ENCODE peak calls at places on chromosomes 6 and 20, in eight cellular contexts. One of them, this sample, is unnamed.

GRCh38 chr6:5083813-5084191 is 1.3 kb upstream of the PPP1R3G start:
- DNase-seq in fibroblast of the conjunctiva: no peak
- DNase-seq in psoas muscle: no peak
- DNase-seq in retina: no peak
- DNase-seq in activated CD4-positive, alpha-beta T cell treated with anti-CD3 and anti-CD28 coated beads for 1 hour: no peak
- DNase-seq in EL: no peak
- DNase-seq in heart left ventricle: no peak
- DNase-seq in iris pigment epithelial cell: no peak
- DNase-seq in this sample: no peak

GRCh38 chr6:72640622-72640930 is 18.7 kb downstream of the KCNQ5 start:
- DNase-seq in fibroblast of the conjunctiva: no peak
- DNase-seq in psoas muscle: no peak
- DNase-seq in retina: no peak
- DNase-seq in activated CD4-positive, alpha-beta T cell treated with anti-CD3 and anti-CD28 coated beads for 1 hour: no peak
- DNase-seq in EL: no peak
- DNase-seq in heart left ventricle: no peak
- DNase-seq in iris pigment epithelial cell: no peak
- DNase-seq in this sample: no peak

GRCh38 chr20:48812600-48813445 is 15.0 kb downstream of the PREX1 start:
- DNase-seq in fibroblast of the conjunctiva: no peak
- DNase-seq in psoas muscle: no peak
- DNase-seq in retina: no peak
- DNase-seq in activated CD4-positive, alpha-beta T cell treated with anti-CD3 and anti-CD28 coated beads for 1 hour: no peak
- DNase-seq in EL: no peak
- DNase-seq in heart left ventricle: no peak
- DNase-seq in iris pigment epithelial cell: no peak
- DNase-seq in this sample: no peak

GRCh38 chr6:107665386-107665785 is 158.7 kb downstream of the SCML4 start:
- DNase-seq in fibroblast of the conjunctiva: no peak
- DNase-seq in psoas muscle: no peak
- DNase-seq in retina: no peak
- DNase-seq in activated CD4-positive, alpha-beta T cell treated with anti-CD3 and anti-CD28 coated beads for 1 hour: no peak
- DNase-seq in EL: peak
- DNase-seq in heart left ventricle: no peak
- DNase-seq in iris pigment epithelial cell: peak
- DNase-seq in this sample: no peak

GRCh38 chr20:1469925-1470571 is 3.4 kb upstream of the NSFL1C start:
- DNase-seq in fibroblast of the conjunctiva: peak
- DNase-seq in psoas muscle: peak
- DNase-seq in retina: peak
- DNase-seq in activated CD4-positive, alpha-beta T cell treated with anti-CD3 and anti-CD28 coated beads for 1 hour: no peak
- DNase-seq in EL: peak
- DNase-seq in heart left ventricle: peak
- DNase-seq in iris pigment epithelial cell: peak
- DNase-seq in this sample: peak

GRCh38 chr6:18551228-18551627 is 164.1 kb downstream of the RNF144B start:
- DNase-seq in fibroblast of the conjunctiva: peak
- DNase-seq in psoas muscle: no peak
- DNase-seq in retina: no peak
- DNase-seq in activated CD4-positive, alpha-beta T cell treated with anti-CD3 and anti-CD28 coated beads for 1 hour: no peak
- DNase-seq in EL: peak
- DNase-seq in heart left ventricle: no peak
- DNase-seq in iris pigment epithelial cell: peak
- DNase-seq in this sample: no peak

GRCh38 chr6:156961282-156961892 is 184.2 kb downstream of the ARID1B start:
- DNase-seq in fibroblast of the conjunctiva: no peak
- DNase-seq in psoas muscle: no peak
- DNase-seq in retina: no peak
- DNase-seq in activated CD4-positive, alpha-beta T cell treated with anti-CD3 and anti-CD28 coated beads for 1 hour: no peak
- DNase-seq in EL: no peak
- DNase-seq in heart left ventricle: no peak
- DNase-seq in iris pigment epithelial cell: no peak
- DNase-seq in this sample: no peak

GRCh38 chr6:146595981-146596731 is 2.6 kb upstream of the ADGB start:
- DNase-seq in fibroblast of the conjunctiva: no peak
- DNase-seq in psoas muscle: no peak
- DNase-seq in retina: no peak
- DNase-seq in activated CD4-positive, alpha-beta T cell treated with anti-CD3 and anti-CD28 coated beads for 1 hour: no peak
- DNase-seq in EL: no peak
- DNase-seq in heart left ventricle: peak
- DNase-seq in iris pigment epithelial cell: no peak
- DNase-seq in this sample: no peak

GRCh38 chr20:11469795-11470495 is 447.7 kb upstream of the BTBD3 start:
- DNase-seq in fibroblast of the conjunctiva: no peak
- DNase-seq in psoas muscle: no peak
- DNase-seq in retina: no peak
- DNase-seq in activated CD4-positive, alpha-beta T cell treated with anti-CD3 and anti-CD28 coated beads for 1 hour: no peak
- DNase-seq in EL: no peak
- DNase-seq in heart left ventricle: no peak
- DNase-seq in iris pigment epithelial cell: peak
- DNase-seq in this sample: no peak

GRCh38 chr6:169220068-169220964 is 33.3 kb downstream of the THBS2 start:
- DNase-seq in fibroblast of the conjunctiva: no peak
- DNase-seq in psoas muscle: no peak
- DNase-seq in retina: no peak
- DNase-seq in activated CD4-positive, alpha-beta T cell treated with anti-CD3 and anti-CD28 coated beads for 1 hour: no peak
- DNase-seq in EL: no peak
- DNase-seq in heart left ventricle: no peak
- DNase-seq in iris pigment epithelial cell: no peak
- DNase-seq in this sample: no peak

GRCh38 chr6:63571382-63571882 is 848 bp upstream of the LOC128125822 start:
- DNase-seq in fibroblast of the conjunctiva: no peak
- DNase-seq in psoas muscle: no peak
- DNase-seq in retina: no peak
- DNase-seq in activated CD4-positive, alpha-beta T cell treated with anti-CD3 and anti-CD28 coated beads for 1 hour: no peak
- DNase-seq in EL: no peak
- DNase-seq in heart left ventricle: no peak
- DNase-seq in iris pigment epithelial cell: no peak
- DNase-seq in this sample: no peak

GRCh38 chr6:114941078-114941477 is 598.3 kb upstream of the HS3ST5 start:
- DNase-seq in fibroblast of the conjunctiva: no peak
- DNase-seq in psoas muscle: no peak
- DNase-seq in retina: peak
- DNase-seq in activated CD4-positive, alpha-beta T cell treated with anti-CD3 and anti-CD28 coated beads for 1 hour: no peak
- DNase-seq in EL: no peak
- DNase-seq in heart left ventricle: no peak
- DNase-seq in iris pigment epithelial cell: no peak
- DNase-seq in this sample: no peak

GRCh38 chr20:40741507-40742106 is 52.6 kb upstream of the MAFB start:
- DNase-seq in fibroblast of the conjunctiva: no peak
- DNase-seq in psoas muscle: no peak
- DNase-seq in retina: peak
- DNase-seq in activated CD4-positive, alpha-beta T cell treated with anti-CD3 and anti-CD28 coated beads for 1 hour: no peak
- DNase-seq in EL: peak
- DNase-seq in heart left ventricle: peak
- DNase-seq in iris pigment epithelial cell: peak
- DNase-seq in this sample: peak

GRCh38 chr6:52909131-52909530 is 367 bp downstream of the GSTA3 start:
- DNase-seq in fibroblast of the conjunctiva: no peak
- DNase-seq in psoas muscle: no peak
- DNase-seq in retina: no peak
- DNase-seq in activated CD4-positive, alpha-beta T cell treated with anti-CD3 and anti-CD28 coated beads for 1 hour: no peak
- DNase-seq in EL: no peak
- DNase-seq in heart left ventricle: no peak
- DNase-seq in iris pigment epithelial cell: no peak
- DNase-seq in this sample: no peak

GRCh38 chr6:56245903-56246351 is 1.5 kb downstream of the COL21A1 start:
- DNase-seq in fibroblast of the conjunctiva: peak
- DNase-seq in psoas muscle: no peak
- DNase-seq in retina: no peak
- DNase-seq in activated CD4-positive, alpha-beta T cell treated with anti-CD3 and anti-CD28 coated beads for 1 hour: no peak
- DNase-seq in EL: no peak
- DNase-seq in heart left ventricle: no peak
- DNase-seq in iris pigment epithelial cell: no peak
- DNase-seq in this sample: no peak

GRCh38 chr6:52975580-52975979 is 19.5 kb downstream of the GSTA4 start:
- DNase-seq in fibroblast of the conjunctiva: peak
- DNase-seq in psoas muscle: no peak
- DNase-seq in retina: no peak
- DNase-seq in activated CD4-positive, alpha-beta T cell treated with anti-CD3 and anti-CD28 coated beads for 1 hour: no peak
- DNase-seq in EL: no peak
- DNase-seq in heart left ventricle: no peak
- DNase-seq in iris pigment epithelial cell: peak
- DNase-seq in this sample: no peak

GRCh38 chr6:122730775-122731386 is 48.6 kb upstream of the FABP7 start:
- DNase-seq in fibroblast of the conjunctiva: peak
- DNase-seq in psoas muscle: no peak
- DNase-seq in retina: peak
- DNase-seq in activated CD4-positive, alpha-beta T cell treated with anti-CD3 and anti-CD28 coated beads for 1 hour: no peak
- DNase-seq in EL: peak
- DNase-seq in heart left ventricle: no peak
- DNase-seq in iris pigment epithelial cell: peak
- DNase-seq in this sample: peak

GRCh38 chr6:4564746-4565145 is 211.5 kb upstream of the CDYL start:
- DNase-seq in fibroblast of the conjunctiva: no peak
- DNase-seq in psoas muscle: no peak
- DNase-seq in retina: peak
- DNase-seq in activated CD4-positive, alpha-beta T cell treated with anti-CD3 and anti-CD28 coated beads for 1 hour: no peak
- DNase-seq in EL: no peak
- DNase-seq in heart left ventricle: no peak
- DNase-seq in iris pigment epithelial cell: no peak
- DNase-seq in this sample: no peak

GRCh38 chr6:10621227-10621626 is 73.2 kb downstream of the C6orf52 start:
- DNase-seq in fibroblast of the conjunctiva: no peak
- DNase-seq in psoas muscle: no peak
- DNase-seq in retina: no peak
- DNase-seq in activated CD4-positive, alpha-beta T cell treated with anti-CD3 and anti-CD28 coated beads for 1 hour: no peak
- DNase-seq in EL: no peak
- DNase-seq in heart left ventricle: peak
- DNase-seq in iris pigment epithelial cell: no peak
- DNase-seq in this sample: no peak

GRCh38 chr20:7981374-7981773 is 38.2 kb downstream of the TMX4 start:
- DNase-seq in fibroblast of the conjunctiva: no peak
- DNase-seq in psoas muscle: no peak
- DNase-seq in retina: no peak
- DNase-seq in activated CD4-positive, alpha-beta T cell treated with anti-CD3 and anti-CD28 coated beads for 1 hour: no peak
- DNase-seq in EL: no peak
- DNase-seq in heart left ventricle: no peak
- DNase-seq in iris pigment epithelial cell: no peak
- DNase-seq in this sample: no peak

GRCh38 chr6:42193491-42193894 is 1.3 kb downstream of the GUCA1B start:
- DNase-seq in fibroblast of the conjunctiva: no peak
- DNase-seq in psoas muscle: no peak
- DNase-seq in retina: no peak
- DNase-seq in activated CD4-positive, alpha-beta T cell treated with anti-CD3 and anti-CD28 coated beads for 1 hour: no peak
- DNase-seq in EL: peak
- DNase-seq in heart left ventricle: no peak
- DNase-seq in iris pigment epithelial cell: peak
- DNase-seq in this sample: no peak

GRCh38 chr6:157994126-157994795 is 12.6 kb downstream of the SYNJ2 start:
- DNase-seq in fibroblast of the conjunctiva: no peak
- DNase-seq in psoas muscle: no peak
- DNase-seq in retina: no peak
- DNase-seq in activated CD4-positive, alpha-beta T cell treated with anti-CD3 and anti-CD28 coated beads for 1 hour: no peak
- DNase-seq in EL: peak
- DNase-seq in heart left ventricle: no peak
- DNase-seq in iris pigment epithelial cell: no peak
- DNase-seq in this sample: no peak

GRCh38 chr6:52931351-52931750 is 21.9 kb upstream of the GSTA3 start:
- DNase-seq in fibroblast of the conjunctiva: no peak
- DNase-seq in psoas muscle: no peak
- DNase-seq in retina: no peak
- DNase-seq in activated CD4-positive, alpha-beta T cell treated with anti-CD3 and anti-CD28 coated beads for 1 hour: no peak
- DNase-seq in EL: no peak
- DNase-seq in heart left ventricle: no peak
- DNase-seq in iris pigment epithelial cell: no peak
- DNase-seq in this sample: no peak

GRCh38 chr20:43726811-43727338 is at the start of gene GTSF1L:
- DNase-seq in fibroblast of the conjunctiva: no peak
- DNase-seq in psoas muscle: no peak
- DNase-seq in retina: no peak
- DNase-seq in activated CD4-positive, alpha-beta T cell treated with anti-CD3 and anti-CD28 coated beads for 1 hour: no peak
- DNase-seq in EL: peak
- DNase-seq in heart left ventricle: no peak
- DNase-seq in iris pigment epithelial cell: peak
- DNase-seq in this sample: no peak

GRCh38 chr6:30942338-30943060 is 1.7 kb downstream of the MUCL3 start:
- DNase-seq in fibroblast of the conjunctiva: peak
- DNase-seq in psoas muscle: peak
- DNase-seq in retina: peak
- DNase-seq in activated CD4-positive, alpha-beta T cell treated with anti-CD3 and anti-CD28 coated beads for 1 hour: no peak
- DNase-seq in EL: peak
- DNase-seq in heart left ventricle: peak
- DNase-seq in iris pigment epithelial cell: peak
- DNase-seq in this sample: peak

GRCh38 chr20:35301426-35301825 is 9.2 kb upstream of the FAM83C start:
- DNase-seq in fibroblast of the conjunctiva: no peak
- DNase-seq in psoas muscle: no peak
- DNase-seq in retina: no peak
- DNase-seq in activated CD4-positive, alpha-beta T cell treated with anti-CD3 and anti-CD28 coated beads for 1 hour: no peak
- DNase-seq in EL: no peak
- DNase-seq in heart left ventricle: no peak
- DNase-seq in iris pigment epithelial cell: no peak
- DNase-seq in this sample: no peak

GRCh38 chr20:58990651-58991445 is 9.8 kb downstream of the NELFCD start:
- DNase-seq in fibroblast of the conjunctiva: no peak
- DNase-seq in psoas muscle: no peak
- DNase-seq in retina: no peak
- DNase-seq in activated CD4-positive, alpha-beta T cell treated with anti-CD3 and anti-CD28 coated beads for 1 hour: no peak
- DNase-seq in EL: no peak
- DNase-seq in heart left ventricle: no peak
- DNase-seq in iris pigment epithelial cell: no peak
- DNase-seq in this sample: no peak

GRCh38 chr6:134138226-134138975 is 86.0 kb upstream of the SLC2A12 start:
- DNase-seq in fibroblast of the conjunctiva: peak
- DNase-seq in psoas muscle: no peak
- DNase-seq in retina: no peak
- DNase-seq in activated CD4-positive, alpha-beta T cell treated with anti-CD3 and anti-CD28 coated beads for 1 hour: no peak
- DNase-seq in EL: no peak
- DNase-seq in heart left ventricle: no peak
- DNase-seq in iris pigment epithelial cell: peak
- DNase-seq in this sample: no peak

This sample was measured in nephron progenitor cell.